ENCODE peak calls at places on chromosomes 16 and 17, in seven cellular contexts. R, X, C, W, K, O and V are unnamed samples.

GRCh38 chr16:85960486-85961046 is 61.6 kb downstream of the IRF8 start:
- DNase-seq in W (no peak), R (no peak), X (no peak), O (no peak), C (no peak), K (no peak), V (no peak)

GRCh38 chr16:53881371-53881770 is 177.4 kb downstream of the FTO start:
- DNase-seq in R (no peak), C (peak), K (peak), O (no peak), W (no peak), X (peak), V (no peak)

GRCh38 chr16:2033057-2033911 is 6.6 kb downstream of the NHERF2 start:
- DNase-seq in K (peak), O (peak), C (no peak), R (no peak), X (peak), W (no peak), V (peak)

GRCh38 chr17:18353541-18353940 is 9.8 kb downstream of the SHMT1 start:
- DNase-seq in R (no peak), W (no peak), K (no peak), X (no peak), C (no peak), O (no peak), V (no peak)

GRCh38 chr17:31492880-31493655 is 101.6 kb downstream of the RAB11FIP4 start:
- DNase-seq in O (no peak), W (no peak), K (no peak), C (no peak), X (no peak), R (peak), V (peak)

GRCh38 chr17:62562656-62563055 is 64.8 kb upstream of the MRC2 start:
- DNase-seq in X (no peak), W (no peak), R (no peak), O (peak), C (no peak), K (peak), V (no peak)

GRCh38 chr17:53633856-53634255 is 188.9 kb upstream of the KIF2B start:
- DNase-seq in C (no peak), X (no peak), O (no peak), K (no peak), R (no peak), W (no peak), V (no peak)

GRCh38 chr16:82083710-82084353 is 48.8 kb downstream of the HSD17B2 start:
- DNase-seq in W (no peak), R (no peak), X (no peak), C (no peak), K (no peak), O (no peak), V (no peak)

GRCh38 chr17:10556301-10557005 is 7.0 kb upstream of the MYH2 start:
- DNase-seq in X (no peak), O (no peak), W (no peak), K (no peak), C (no peak), R (no peak), V (no peak)

GRCh38 chr16:29825145-29826044 is 5.1 kb downstream of the MVP start:
- DNase-seq in K (peak), C (peak), O (peak), R (no peak), W (no peak), X (peak), V (peak)

GRCh38 chr16:4693956-4694663 is 748 bp downstream of the NUDT16L1 start:
- DNase-seq in X (peak), K (peak), O (peak), W (peak), C (peak), R (no peak), V (no peak)

GRCh38 chr17:63173450-63173849 is 207.4 kb downstream of the TANC2 start:
- DNase-seq in O (no peak), W (no peak), K (no peak), R (no peak), C (no peak), X (no peak), V (no peak)

GRCh38 chr16:2584742-2585650 is 47.2 kb downstream of the PDPK1 start:
- DNase-seq in X (no peak), W (no peak), K (peak), R (peak), C (no peak), O (peak), V (peak)

GRCh38 chr16:22890976-22891375 is 77.0 kb downstream of the HS3ST2 start:
- DNase-seq in K (no peak), X (no peak), W (no peak), R (no peak), C (no peak), O (no peak), V (no peak)

GRCh38 chr16:51919736-51920135 is 627.2 kb downstream of the TOX3 start:
- DNase-seq in K (peak), C (no peak), X (no peak), R (no peak), W (no peak), O (no peak), V (no peak)

GRCh38 chr16:78607465-78607864 is 508.0 kb downstream of the WWOX start:
- DNase-seq in W (no peak), O (no peak), K (no peak), C (no peak), X (peak), R (peak), V (no peak)

GRCh38 chr17:151004-151403 is 13.6 kb downstream of the SCGB1C2 start:
- DNase-seq in O (no peak), K (no peak), C (no peak), X (no peak), R (no peak), W (peak), V (no peak)

GRCh38 chr17:82698974-82699442 is 510 bp upstream of the RAB40B start:
- DNase-seq in X (no peak), O (no peak), R (no peak), W (no peak), K (no peak), C (no peak), V (no peak)

GRCh38 chr17:43403846-43404245 is 5.1 kb downstream of the ARL4D start:
- DNase-seq in C (no peak), K (no peak), O (no peak), W (no peak), X (no peak), R (peak), V (no peak)

GRCh38 chr17:35740997-35741931 is 9.8 kb downstream of the RASL10B start:
- DNase-seq in W (peak), X (no peak), C (no peak), R (peak), O (no peak), K (no peak), V (no peak)

GRCh38 chr16:1633310-1633709 is 21.1 kb downstream of the CRAMP1 start:
- DNase-seq in X (no peak), R (no peak), K (no peak), C (no peak), W (no peak), O (no peak), V (no peak)

GRCh38 chr17:38547439-38547838 is 58.3 kb downstream of the SRCIN1 start:
- DNase-seq in W (no peak), O (no peak), K (no peak), X (no peak), C (no peak), R (no peak), V (no peak)

GRCh38 chr16:85798901-85799496 is 345 bp downstream of the EMC8 start:
- DNase-seq in K (peak), O (peak), W (no peak), R (peak), X (peak), C (peak), V (peak)

GRCh38 chr16:14168146-14168545 is 97.0 kb downstream of the MRTFB start:
- DNase-seq in W (no peak), X (no peak), R (no peak), K (no peak), C (no peak), O (no peak), V (no peak)

GRCh38 chr17:9256944-9257629 is 235.8 kb downstream of the NTN1 start:
- DNase-seq in W (no peak), R (no peak), X (no peak), K (peak), O (no peak), C (no peak), V (no peak)

GRCh38 chr16:23282508-23282907 is 19.6 kb upstream of the SCNN1B start:
- DNase-seq in O (no peak), W (no peak), C (no peak), R (no peak), K (no peak), X (no peak), V (no peak)

GRCh38 chr17:21039839-21040575 is 2.8 kb downstream of the USP22 start:
- DNase-seq in W (no peak), O (no peak), R (no peak), C (peak), X (peak), K (peak), V (no peak)

GRCh38 chr16:85746431-85747227 is 4.3 kb downstream of the C16orf74 start:
- DNase-seq in O (no peak), X (peak), C (peak), R (no peak), K (peak), W (no peak), V (no peak)

GRCh38 chr17:55926276-55926995 is 175.6 kb downstream of the PCTP start:
- DNase-seq in W (no peak), X (no peak), O (no peak), K (no peak), R (no peak), C (no peak), V (no peak)

GRCh38 chr17:81885869-81886548 is 5.4 kb downstream of the ALYREF start:
- DNase-seq in O (peak), R (no peak), W (no peak), X (peak), K (no peak), C (no peak), V (no peak)

GRCh38 chr16:29806641-29807425 is 504 bp downstream of the MAZ start:
- DNase-seq in R (peak), W (no peak), C (no peak), O (peak), X (peak), K (no peak), V (peak)

GRCh38 chr16:11079657-11080187 is 135.4 kb downstream of the CLEC16A start:
- DNase-seq in W (no peak), X (peak), O (no peak), R (no peak), K (peak), C (no peak), V (no peak)

GRCh38 chr16:66905633-66906539 is 12.8 kb downstream of the CDH16 start:
- DNase-seq in C (no peak), R (peak), K (no peak), O (no peak), W (no peak), X (no peak), V (peak)

GRCh38 chr16:3598236-3598635 is 13.2 kb downstream of the SLX4 start:
- DNase-seq in R (no peak), W (no peak), X (no peak), O (no peak), K (no peak), C (no peak), V (no peak)

GRCh38 chr17:47694018-47694817 is at the start of gene TBKBP1:
- DNase-seq in O (peak), R (peak), C (peak), K (peak), X (peak), W (no peak), V (peak)

GRCh38 chr17:71085238-71086033 is 916.1 kb downstream of the KCNJ2 start:
- DNase-seq in K (no peak), O (no peak), W (no peak), X (no peak), R (peak), C (peak), V (no peak)

GRCh38 chr16:87847467-87847784 is 21.9 kb downstream of the SLC7A5 start:
- DNase-seq in O (no peak), C (no peak), R (no peak), K (no peak), W (no peak), X (no peak), V (no peak)

GRCh38 chr16:87846705-87847466 is 22.4 kb downstream of the SLC7A5 start:
- DNase-seq in K (no peak), R (no peak), C (no peak), W (no peak), O (no peak), X (no peak), V (no peak)

GRCh38 chr16:87849419-87850008 is 19.8 kb downstream of the SLC7A5 start:
- DNase-seq in C (no peak), K (no peak), X (no peak), W (no peak), O (no peak), R (no peak), V (no peak)

GRCh38 chr16:87848676-87849345 is 20.5 kb downstream of the SLC7A5 start:
- DNase-seq in X (no peak), W (no peak), R (no peak), C (no peak), K (no peak), O (no peak), V (no peak)

GRCh38 chr16:87847785-87848675 is 21.3 kb downstream of the SLC7A5 start:
- DNase-seq in X (no peak), C (no peak), O (no peak), R (peak), W (no peak), K (no peak), V (no peak)
- TF ChIP-seq POLR2A in X (no peak), C (no peak), O (no peak), R (no peak), W (no peak), K (no peak), V (no peak)

GRCh38 chr17:44820631-44821196 is 9.4 kb downstream of the GJC1 start:
- DNase-seq in R (no peak), W (no peak), X (peak), K (peak), C (peak), O (no peak), V (no peak)
- TF ChIP-seq POLR2A in R (no peak), W (no peak), X (no peak), K (no peak), C (no peak), O (no peak), V (no peak)

GRCh38 chr16:75148311-75149195 is at the start of gene ZFP1:
- DNase-seq in X (peak), C (peak), W (peak), K (peak), R (peak), O (peak), V (peak)
- TF ChIP-seq POLR2A in X (peak), C (peak), W (no peak), K (peak), R (no peak), O (no peak), V (no peak)

GRCh38 chr17:72631568-72631967 is 460.9 kb downstream of the SLC39A11 start:
- DNase-seq in W (no peak), R (no peak), X (no peak), K (no peak), C (no peak), O (no peak), V (no peak)

GRCh38 chr17:72634621-72635020 is 457.9 kb downstream of the SLC39A11 start:
- DNase-seq in O (no peak), W (no peak), X (no peak), R (no peak), C (no peak), K (no peak), V (no peak)

GRCh38 chr17:72635034-72635654 is 457.3 kb downstream of the SLC39A11 start:
- DNase-seq in K (no peak), W (no peak), X (no peak), C (no peak), R (no peak), O (no peak), V (no peak)

DNA sequence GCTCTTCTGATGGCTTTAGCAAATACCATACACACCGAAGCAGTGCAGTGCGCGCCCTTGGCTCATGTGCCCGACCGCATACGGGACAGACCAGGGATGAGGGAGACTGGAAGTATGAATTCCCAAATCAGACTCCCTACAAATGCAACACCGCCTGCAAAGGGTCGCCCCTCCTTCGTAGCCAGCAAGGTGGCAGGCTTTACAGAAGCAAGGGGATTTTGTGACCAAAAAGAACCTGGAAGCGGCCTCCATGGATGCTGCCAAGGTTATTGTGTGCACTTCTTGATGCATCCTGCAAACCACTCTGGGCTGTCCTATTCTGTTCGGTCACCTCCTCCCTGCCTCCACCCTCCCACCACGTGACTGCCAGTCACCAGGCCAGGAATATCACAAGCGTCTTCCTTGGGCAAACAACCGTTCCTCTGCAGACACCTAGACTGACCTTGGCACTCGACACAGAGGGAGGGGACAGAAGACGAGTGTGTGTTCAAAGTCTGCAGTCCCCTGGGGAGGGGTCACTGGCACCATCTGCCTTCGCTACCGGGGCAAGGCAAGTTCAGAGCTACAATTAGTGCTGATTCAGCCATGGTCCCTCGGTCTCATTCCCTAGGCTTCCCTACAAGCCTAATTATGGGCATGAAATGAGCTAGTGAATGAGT is 460.3 kb downstream of the SLC39A11 start:
- DNase-seq in X (no peak), C (peak), R (no peak), K (no peak), W (no peak), O (no peak), V (no peak)
- TF ChIP-seq POLR2A in X (no peak), C (no peak), R (no peak), K (no peak), W (no peak), O (no peak), V (no peak)

GRCh38 chr16:56425439-56425832 is at the start of gene AMFR:
- DNase-seq in R (peak), X (peak), W (no peak), C (peak), K (peak), O (peak), V (peak)
- TF ChIP-seq POLR2A in R (no peak), X (peak), W (peak), C (peak), K (no peak), O (peak), V (no peak)

DNA sequence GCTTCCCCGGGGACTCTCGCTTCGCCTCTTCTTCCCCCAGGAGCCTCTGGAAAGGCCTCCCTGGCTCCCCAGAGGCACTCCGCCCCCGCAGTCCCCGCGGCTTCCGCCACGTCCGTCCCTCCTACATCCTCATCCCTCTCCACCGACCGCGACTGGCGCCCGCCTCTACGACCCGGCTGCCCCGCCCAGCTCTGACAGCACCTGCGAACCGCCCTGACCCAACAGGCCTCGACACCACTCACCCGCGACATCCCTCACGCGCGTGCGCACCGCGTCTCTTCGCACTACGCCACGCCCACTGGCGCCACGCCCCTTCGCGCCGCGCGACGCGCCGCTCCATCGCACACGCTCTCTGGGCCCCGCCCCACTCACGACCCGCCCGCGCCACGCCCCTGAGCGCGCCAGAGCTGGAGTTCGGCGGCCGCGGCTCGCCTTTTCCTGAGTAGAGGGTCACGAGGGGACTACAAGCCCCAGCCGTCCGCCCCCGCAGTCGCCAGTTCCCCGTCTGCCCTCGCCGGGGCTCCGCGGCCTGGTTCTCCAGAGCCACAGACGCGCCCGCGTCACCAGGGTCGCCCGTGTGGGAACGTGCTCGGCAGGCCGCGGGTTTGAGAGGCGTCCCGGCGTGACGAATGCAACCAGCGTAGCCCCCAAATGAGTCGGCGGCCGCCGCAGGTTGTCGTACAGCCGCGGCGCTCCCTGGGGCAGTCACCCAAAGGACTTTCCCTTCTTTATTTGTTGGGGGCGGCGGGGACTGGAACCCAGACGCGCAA is 56.2 kb upstream of the LRRC37A3 start:
- DNase-seq in O (peak), W (peak), R (peak), C (peak), X (peak), K (peak), V (peak)
- TF ChIP-seq POLR2A in O (peak), W (peak), R (peak), C (peak), X (peak), K (peak), V (peak)

GRCh38 chr17:8153957-8154607 is 1.9 kb upstream of the PER1 start:
- DNase-seq in W (peak), K (peak), X (peak), O (peak), R (peak), C (peak), V (peak)
- TF ChIP-seq POLR2A in W (peak), K (peak), X (peak), O (peak), R (peak), C (peak), V (peak)

GRCh38 chr16:89847056-89847929 is 19.0 kb downstream of the SPIRE2 start:
- DNase-seq in R (no peak), O (no peak), W (no peak), C (no peak), X (no peak), K (no peak), V (no peak)
- TF ChIP-seq POLR2A in R (no peak), O (no peak), W (no peak), C (no peak), X (no peak), K (no peak), V (no peak)